ENCODE peak calls at places on chromosomes 16 and 17, in four cellular contexts. One of them, this sample, is unnamed.

GRCh38 chr17:3979276-3979583 is 15.0 kb upstream of the ATP2A3 start:
- DNase-seq in H1: no peak
- DNase-seq in IMR-90: no peak
- DNase-seq in H9: no peak
- DNase-seq in this sample: peak

GRCh38 chr17:34118564-34118963 is 136.5 kb upstream of the CCL2 start:
- DNase-seq in H1: no peak
- DNase-seq in IMR-90: no peak
- DNase-seq in H9: peak
- DNase-seq in this sample: no peak

GRCh38 chr16:67961551-67961957 is 6.9 kb downstream of the SLC12A4 start:
- DNase-seq in H1: no peak
- DNase-seq in IMR-90: no peak
- DNase-seq in H9: no peak
- DNase-seq in this sample: no peak

GRCh38 chr17:73281926-73282325 is 20.2 kb upstream of the CPSF4L start:
- DNase-seq in H1: no peak
- DNase-seq in IMR-90: no peak
- DNase-seq in H9: no peak
- DNase-seq in this sample: no peak

GRCh38 chr17:29610395-29610794 is 12.3 kb downstream of the CORO6 start:
- DNase-seq in H1: no peak
- DNase-seq in IMR-90: no peak
- DNase-seq in H9: no peak
- DNase-seq in this sample: no peak

GRCh38 chr17:18356624-18357023 is 6.7 kb downstream of the SHMT1 start:
- DNase-seq in H1: no peak
- DNase-seq in IMR-90: peak
- DNase-seq in H9: no peak
- DNase-seq in this sample: no peak

GRCh38 chr16:29024280-29024679 is 39.4 kb downstream of the LAT start:
- DNase-seq in H1: no peak
- DNase-seq in IMR-90: no peak
- DNase-seq in H9: no peak
- DNase-seq in this sample: no peak

GRCh38 chr17:21382560-21383495 is 6.7 kb downstream of the KCNJ12 start:
- DNase-seq in H1: no peak
- DNase-seq in IMR-90: no peak
- DNase-seq in H9: no peak
- DNase-seq in this sample: no peak

GRCh38 chr16:12097523-12098428 is 121.2 kb downstream of the SNX29 start:
- DNase-seq in H1: no peak
- DNase-seq in IMR-90: peak
- DNase-seq in H9: no peak
- DNase-seq in this sample: peak

GRCh38 chr16:5383737-5384136 is 286.1 kb upstream of the EEF2KMT start:
- DNase-seq in H1: no peak
- DNase-seq in IMR-90: no peak
- DNase-seq in H9: no peak
- DNase-seq in this sample: no peak

GRCh38 chr16:58426960-58427359 is 34.7 kb downstream of the GINS3 start:
- DNase-seq in H1: no peak
- DNase-seq in IMR-90: no peak
- DNase-seq in H9: no peak
- DNase-seq in this sample: no peak

GRCh38 chr17:36730095-36730808 is 128.9 kb downstream of the MRM1 start:
- DNase-seq in H1: no peak
- DNase-seq in IMR-90: no peak
- DNase-seq in H9: no peak
- DNase-seq in this sample: no peak

GRCh38 chr16:83110221-83110768 is 483.5 kb downstream of the CDH13 start:
- DNase-seq in H1: no peak
- DNase-seq in IMR-90: no peak
- DNase-seq in H9: no peak
- DNase-seq in this sample: no peak

GRCh38 chr16:83561876-83562275 is 245.9 kb upstream of the HSBP1 start:
- DNase-seq in H1: no peak
- DNase-seq in IMR-90: peak
- DNase-seq in H9: no peak
- DNase-seq in this sample: peak

GRCh38 chr17:15240617-15241016 is 24.5 kb downstream of the PMP22 start:
- DNase-seq in H1: no peak
- DNase-seq in IMR-90: peak
- DNase-seq in H9: peak
- DNase-seq in this sample: no peak

GRCh38 chr17:28348979-28349378 is 8.3 kb downstream of the POLDIP2 start:
- DNase-seq in H1: no peak
- DNase-seq in IMR-90: no peak
- DNase-seq in H9: no peak
- DNase-seq in this sample: no peak

GRCh38 chr17:6843241-6843890 is 11.8 kb upstream of the TEKT1 start:
- DNase-seq in H1: no peak
- DNase-seq in IMR-90: peak
- DNase-seq in H9: no peak
- DNase-seq in this sample: peak

GRCh38 chr17:40516581-40517285 is 15.3 kb upstream of the TNS4 start:
- DNase-seq in H1: no peak
- DNase-seq in IMR-90: no peak
- DNase-seq in H9: no peak
- DNase-seq in this sample: peak

GRCh38 chr17:38881600-38882191 is 11.8 kb downstream of the LASP1 start:
- DNase-seq in H1: no peak
- DNase-seq in IMR-90: peak
- DNase-seq in H9: peak
- DNase-seq in this sample: no peak

GRCh38 chr17:17971431-17972125 is 622 bp downstream of the TOM1L2 start:
- DNase-seq in H1: no peak
- DNase-seq in IMR-90: no peak
- DNase-seq in H9: no peak
- DNase-seq in this sample: peak

GRCh38 chr16:67803894-67804293 is 2.5 kb downstream of the RANBP10 start:
- DNase-seq in H1: no peak
- DNase-seq in IMR-90: no peak
- DNase-seq in H9: no peak
- DNase-seq in this sample: no peak

GRCh38 chr17:67239597-67239996 is 5.4 kb downstream of the HELZ start:
- DNase-seq in H1: no peak
- DNase-seq in IMR-90: peak
- DNase-seq in H9: no peak
- DNase-seq in this sample: no peak

GRCh38 chr17:50922739-50923405 is 56.7 kb upstream of the TOB1 start:
- DNase-seq in H1: no peak
- DNase-seq in IMR-90: no peak
- DNase-seq in H9: no peak
- DNase-seq in this sample: no peak

GRCh38 chr17:75349589-75349988 is 55.9 kb downstream of the GRB2 start:
- DNase-seq in H1: no peak
- DNase-seq in IMR-90: no peak
- DNase-seq in H9: no peak
- DNase-seq in this sample: no peak

GRCh38 chr16:72173997-72174396 is 2.0 kb upstream of the PMFBP1 start:
- DNase-seq in H1: no peak
- DNase-seq in IMR-90: no peak
- DNase-seq in H9: no peak
- DNase-seq in this sample: no peak

GRCh38 chr17:43403846-43404245 is 5.1 kb downstream of the ARL4D start:
- DNase-seq in H1: no peak
- DNase-seq in IMR-90: no peak
- DNase-seq in H9: no peak
- DNase-seq in this sample: peak

GRCh38 chr17:18951941-18952842 is at the start of gene SLC5A10:
- DNase-seq in H1: no peak
- DNase-seq in IMR-90: no peak
- DNase-seq in H9: peak
- DNase-seq in this sample: peak

GRCh38 chr17:8072727-8073461 is 14.6 kb downstream of the ALOX12B start:
- DNase-seq in H1: no peak
- DNase-seq in IMR-90: no peak
- DNase-seq in H9: peak
- DNase-seq in this sample: no peak

GRCh38 chr17:33981713-33982601 is 273.1 kb upstream of the CCL2 start:
- DNase-seq in H1: no peak
- DNase-seq in IMR-90: no peak
- DNase-seq in H9: no peak
- DNase-seq in this sample: no peak

GRCh38 chr17:56826611-56827414 is 6.9 kb downstream of the C17orf67 start:
- DNase-seq in H1: no peak
- DNase-seq in IMR-90: no peak
- DNase-seq in H9: no peak
- DNase-seq in this sample: no peak
- H4K5ac ChIP-seq in H1: no peak
- H4K5ac ChIP-seq in IMR-90: no peak
- H4K5ac ChIP-seq in H9: no peak
- H4K5ac ChIP-seq in this sample: no peak

DNA sequence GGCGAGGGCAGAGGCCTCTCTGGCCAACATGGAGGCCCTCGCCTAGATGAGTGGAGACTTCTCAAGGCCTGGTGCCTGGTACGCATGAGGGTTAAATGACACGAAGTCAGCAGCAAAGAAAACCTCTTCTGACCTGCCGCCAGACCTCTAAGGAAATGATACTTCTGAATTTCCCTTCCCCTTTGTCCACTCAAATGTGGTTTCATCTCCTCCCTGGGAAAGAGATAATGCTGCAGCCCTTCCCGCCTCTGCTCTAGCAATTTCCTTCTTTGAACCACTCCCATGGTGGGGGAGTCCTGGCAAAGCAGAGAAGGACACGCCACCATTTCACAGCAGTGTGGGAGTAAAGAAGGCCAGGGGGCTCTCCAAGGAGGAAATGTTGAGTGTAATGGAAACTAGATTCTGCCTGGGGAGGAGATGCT is 65.7 kb upstream of the BCAR1 start:
- DNase-seq in H1: no peak
- DNase-seq in IMR-90: no peak
- DNase-seq in H9: no peak
- DNase-seq in this sample: no peak
- H4K5ac ChIP-seq in H1: no peak
- H4K5ac ChIP-seq in IMR-90: peak
- H4K5ac ChIP-seq in H9: no peak
- H4K5ac ChIP-seq in this sample: no peak

DNA sequence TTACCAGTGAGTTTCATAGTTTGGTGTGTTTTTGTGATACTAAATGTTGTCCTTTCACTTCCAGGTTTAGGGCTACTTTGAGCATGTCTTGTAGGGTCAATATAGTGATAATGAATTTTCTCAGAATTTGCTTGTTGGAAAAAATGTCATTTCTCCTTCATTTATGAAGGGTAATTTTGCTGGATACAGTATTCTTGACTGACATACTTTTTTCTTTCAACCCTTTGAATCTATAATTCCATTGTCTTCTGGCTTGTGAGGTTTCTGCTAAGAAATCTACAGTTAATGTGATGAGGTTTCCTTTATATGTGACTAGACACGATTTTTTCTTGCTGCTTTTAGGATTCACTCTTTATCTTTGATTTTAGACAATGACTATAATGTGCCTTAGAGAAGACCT is 219.3 kb downstream of the BCAS3 start:
- DNase-seq in H1: no peak
- DNase-seq in IMR-90: no peak
- DNase-seq in H9: no peak
- DNase-seq in this sample: no peak
- H4K5ac ChIP-seq in H1: no peak
- H4K5ac ChIP-seq in IMR-90: no peak
- H4K5ac ChIP-seq in H9: no peak
- H4K5ac ChIP-seq in this sample: no peak

DNA sequence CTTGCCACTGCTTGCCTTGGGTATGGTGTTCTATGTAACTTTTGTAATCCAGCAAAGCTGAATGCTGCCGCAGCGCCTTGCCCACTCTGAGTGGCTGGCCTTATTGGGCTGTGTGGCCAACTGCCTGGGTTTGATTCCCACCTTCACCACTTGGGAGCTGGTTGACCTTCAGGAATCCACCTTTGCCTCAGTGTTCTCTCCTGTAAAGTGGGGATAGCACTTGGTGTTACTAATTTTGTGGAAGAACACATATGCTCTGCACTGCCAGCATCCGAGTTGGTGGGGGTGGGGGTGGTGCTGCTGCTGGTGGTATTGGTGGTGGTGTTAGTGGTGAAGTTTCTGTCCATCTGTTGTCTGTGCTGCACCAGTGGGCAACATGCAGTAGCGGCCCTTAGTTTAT is 32.8 kb downstream of the AKAP1 start:
- DNase-seq in H1: no peak
- DNase-seq in IMR-90: no peak
- DNase-seq in H9: no peak
- DNase-seq in this sample: no peak
- H4K5ac ChIP-seq in H1: no peak
- H4K5ac ChIP-seq in IMR-90: no peak
- H4K5ac ChIP-seq in H9: no peak
- H4K5ac ChIP-seq in this sample: no peak

GRCh38 chr17:65920996-65921395 is 270.9 kb downstream of the CEP112 start:
- DNase-seq in H1: no peak
- DNase-seq in IMR-90: no peak
- DNase-seq in H9: no peak
- DNase-seq in this sample: peak
- H4K5ac ChIP-seq in H1: no peak
- H4K5ac ChIP-seq in IMR-90: no peak
- H4K5ac ChIP-seq in H9: no peak
- H4K5ac ChIP-seq in this sample: no peak

GRCh38 chr16:22386976-22387375 is 12.6 kb upstream of the CDR2 start:
- DNase-seq in H1: no peak
- DNase-seq in IMR-90: peak
- DNase-seq in H9: no peak
- DNase-seq in this sample: no peak

GRCh38 chr16:22383827-22384226 is 9.4 kb upstream of the CDR2 start:
- DNase-seq in H1: no peak
- DNase-seq in IMR-90: no peak
- DNase-seq in H9: no peak
- DNase-seq in this sample: no peak

GRCh38 chr16:22388101-22388644 is 13.8 kb upstream of the CDR2 start:
- DNase-seq in H1: no peak
- DNase-seq in IMR-90: peak
- DNase-seq in H9: no peak
- DNase-seq in this sample: no peak
- H4K5ac ChIP-seq in H1: no peak
- H4K5ac ChIP-seq in IMR-90: peak
- H4K5ac ChIP-seq in H9: no peak
- H4K5ac ChIP-seq in this sample: no peak

DNA sequence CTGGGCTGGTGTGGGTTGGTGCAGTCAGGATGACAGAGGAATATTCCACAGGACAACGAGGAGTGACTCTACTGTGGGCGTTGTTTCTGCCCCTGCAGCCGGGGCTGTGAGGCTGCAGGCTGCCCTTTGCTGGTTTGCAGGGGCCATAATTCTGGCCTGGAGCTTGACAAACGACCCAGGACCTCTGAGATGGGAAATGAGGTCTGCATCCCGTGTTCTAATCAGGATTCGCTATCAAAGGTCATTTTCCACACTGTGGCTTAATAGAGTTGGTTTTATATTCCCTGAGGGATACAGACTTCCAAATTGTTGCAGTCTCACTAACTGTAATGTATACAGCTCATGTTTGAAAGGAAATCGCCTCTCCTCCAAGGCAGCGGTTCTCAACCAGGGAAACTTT is 180.9 kb downstream of the RPTOR start:
- DNase-seq in H1: no peak
- DNase-seq in IMR-90: no peak
- DNase-seq in H9: no peak
- DNase-seq in this sample: no peak
- H4K5ac ChIP-seq in H1: no peak
- H4K5ac ChIP-seq in IMR-90: peak
- H4K5ac ChIP-seq in H9: no peak
- H4K5ac ChIP-seq in this sample: no peak

GRCh38 chr17:82121660-82122629 is 23.9 kb upstream of the FASN start:
- DNase-seq in H1: no peak
- DNase-seq in IMR-90: no peak
- DNase-seq in H9: no peak
- DNase-seq in this sample: no peak
- H4K5ac ChIP-seq in H1: no peak
- H4K5ac ChIP-seq in IMR-90: no peak
- H4K5ac ChIP-seq in H9: no peak
- H4K5ac ChIP-seq in this sample: no peak